ENCODE peak calls at places on chromosomes 2 and 18, in six cellular contexts. U is OCI-M1; G is fibroblast of the conjunctiva; Z is MM.1S; A is glomerular endothelial cell; V is stimulated activated naive CD4-positive, alpha-beta T cell. M is an unnamed sample.

GRCh38 chr18:57621252-57621607 is 406 bp downstream of the NARS1 start:
- DNase-seq in Z (no peak), U (peak; percentile 45), V (no peak), G (no peak), A (no peak), M (no peak)

GRCh38 chr2:149148195-149149006 is 109.9 kb downstream of the LYPD6B start:
- DNase-seq in V (no peak), G (no peak), U (no peak), A (no peak), Z (no peak), M (no peak)

GRCh38 chr2:219344756-219345458 is 12.4 kb upstream of the RESP18 start:
- DNase-seq in G (no peak), Z (no peak), U (peak; percentile 67), V (no peak), A (no peak), M (peak; percentile 53)

GRCh38 chr2:109385506-109385905 is 228.3 kb downstream of the SEPTIN10 start:
- DNase-seq in Z (no peak), V (no peak), A (no peak), U (no peak), G (no peak), M (no peak)

GRCh38 chr2:197356136-197356535 is 45.6 kb upstream of the ANKRD44 start:
- DNase-seq in G (no peak), U (no peak), A (no peak), V (no peak), Z (peak; percentile 48), M (no peak)

GRCh38 chr2:231795525-231796327 is 9.5 kb downstream of the COPS7B start:
- DNase-seq in U (peak; percentile 39), G (peak; percentile 53), Z (peak; percentile 60), A (peak; percentile 71), V (no peak), M (peak; percentile 88)

GRCh38 chr2:43345872-43346271 is 119.5 kb upstream of the ZFP36L2 start:
- DNase-seq in G (no peak), V (no peak), A (no peak), Z (no peak), U (no peak), M (no peak)

GRCh38 chr2:226673314-226673723 is 126.3 kb downstream of the IRS1 start:
- DNase-seq in A (no peak), G (peak; percentile 68), Z (no peak), U (peak; percentile 61), V (no peak), M (peak; percentile 79)

GRCh38 chr18:76584414-76585310 is 89.6 kb upstream of the ZNF516 start:
- DNase-seq in G (no peak), U (no peak), Z (no peak), V (no peak), A (no peak), M (no peak)

GRCh38 chr2:197258580-197258979 is 52.0 kb downstream of the ANKRD44 start:
- DNase-seq in A (no peak), U (peak; percentile 29), Z (peak; percentile 33), V (no peak), G (no peak), M (no peak)

GRCh38 chr2:204550738-204551137 is 5.5 kb downstream of the PARD3B start:
- DNase-seq in G (peak; percentile 22), A (no peak), U (no peak), Z (no peak), V (no peak), M (no peak)

GRCh38 chr2:241862093-241862492 is 3.4 kb upstream of the PDCD1 start:
- DNase-seq in V (no peak), G (no peak), U (no peak), Z (no peak), A (no peak), M (no peak)

GRCh38 chr2:65818873-65819451 is 386.6 kb upstream of the SPRED2 start:
- DNase-seq in A (no peak), V (no peak), G (no peak), Z (no peak), U (peak; percentile 93), M (no peak)

GRCh38 chr18:43277164-43277600 is at the start of gene SYT4:
- DNase-seq in Z (no peak), G (no peak), A (no peak), U (peak; percentile 67), V (no peak), M (peak; percentile 62)

GRCh38 chr2:11637546-11637945 is 32.4 kb downstream of the NTSR2 start:
- DNase-seq in A (no peak), U (no peak), G (no peak), Z (no peak), V (no peak), M (no peak)

GRCh38 chr2:113169002-113169530 is 4.7 kb upstream of the PSD4 start:
- DNase-seq in Z (no peak), A (no peak), V (no peak), U (no peak), G (no peak), M (no peak)

GRCh38 chr2:151192681-151193080 is 69.0 kb downstream of the RBM43 start:
- DNase-seq in Z (no peak), U (no peak), A (no peak), G (no peak), V (no peak), M (no peak)

GRCh38 chr2:163802289-163802688 is 66.5 kb upstream of the FIGN start:
- DNase-seq in A (no peak), U (no peak), G (no peak), V (no peak), Z (no peak), M (no peak)

GRCh38 chr2:105038383-105039061 is 653 bp downstream of the MRPS9 start:
- DNase-seq in U (peak; percentile 26), Z (peak; percentile 26), A (no peak), V (no peak), G (no peak), M (no peak)

GRCh38 chr18:79645291-79645983 is 34.2 kb upstream of the CTDP1 start:
- DNase-seq in A (no peak), Z (peak; percentile 56), U (peak; percentile 69), G (no peak), V (no peak), M (no peak)

GRCh38 chr2:39379643-39380524 is 57.2 kb downstream of the MAP4K3 start:
- DNase-seq in V (no peak), A (peak; percentile 54), Z (peak; percentile 60), G (peak; percentile 73), U (peak; percentile 78), M (no peak)

GRCh38 chr2:191901031-191901430 is 54.1 kb upstream of the CAVIN2 start:
- DNase-seq in V (no peak), G (no peak), A (no peak), Z (no peak), U (no peak), M (no peak)

GRCh38 chr2:56741601-56742102 is 557.9 kb downstream of the CCDC85A start:
- DNase-seq in V (no peak), U (no peak), A (peak; percentile 20), G (peak; percentile 78), Z (no peak), M (peak; percentile 21)

GRCh38 chr2:231359484-231359883 is 36.0 kb upstream of the B3GNT7 start:
- DNase-seq in G (no peak), U (no peak), V (no peak), Z (no peak), A (no peak), M (no peak)

GRCh38 chr18:58584219-58585127 is 44.4 kb downstream of the ALPK2 start:
- DNase-seq in A (no peak), Z (no peak), V (no peak), U (no peak), G (no peak), M (no peak)

GRCh38 chr2:165743442-165743841 is 50.6 kb downstream of the GALNT3 start:
- DNase-seq in V (no peak), Z (no peak), G (no peak), A (no peak), U (peak; percentile 79), M (no peak)

GRCh38 chr2:218285604-218286003 is 6.7 kb downstream of the TMBIM1 start:
- DNase-seq in G (peak; percentile 68), U (no peak), Z (no peak), V (no peak), A (no peak), M (no peak)

GRCh38 chr2:236128321-236128720 is 39.9 kb downstream of the GBX2 start:
- DNase-seq in U (no peak), V (no peak), Z (no peak), A (no peak), G (no peak), M (no peak)

GRCh38 chr2:20471902-20472559 is 25.2 kb downstream of the RHOB start:
- DNase-seq in U (no peak), G (no peak), Z (no peak), A (no peak), V (no peak), M (no peak)

GRCh38 chr2:25232248-25232825 is 64.0 kb upstream of the POMC start:
- DNase-seq in A (no peak), V (no peak), U (no peak), Z (no peak), G (no peak), M (no peak)

GRCh38 chr2:171491292-171491691 is 31.0 kb upstream of the CYBRD1 start:
- DNase-seq in A (no peak), U (no peak), V (no peak), Z (no peak), G (no peak), M (no peak)

GRCh38 chr2:30385327-30385726 is 61.7 kb upstream of the LCLAT1 start:
- DNase-seq in Z (no peak), U (peak; percentile 32), A (no peak), V (no peak), G (no peak), M (no peak)

M was measured in mucosa of gallbladder.